ENCODE peak calls at places on chromosomes 1 and 21, in six cellular contexts. I is breast epithelium, P is ovary, E is HepG2, A is body of pancreas, Q is IMR-90. F is an unnamed sample.

GRCh38 chr1:48329905-48330304 is 107.4 kb downstream of the SLC5A9 start:
- DNase-seq in I (no peak), P (no peak), E (no peak), A (no peak), Q (no peak), F (no peak)

GRCh38 chr1:160834945-160835565 is 27.6 kb downstream of the CD244 start:
- DNase-seq in I (no peak), P (peak; percentile 42), E (peak; percentile 22), A (peak; percentile 24), Q (peak; percentile 31), F (no peak)

GRCh38 chr1:10694274-10694632 is 102.2 kb downstream of the CASZ1 start:
- DNase-seq in I (no peak), P (no peak), E (no peak), A (no peak), Q (no peak), F (no peak)

GRCh38 chr1:202023033-202023433 is 12.6 kb downstream of the ELF3 start:
- DNase-seq in I (peak; percentile 89), P (no peak), E (no peak), A (peak; percentile 78), Q (no peak), F (no peak)

GRCh38 chr21:18499761-18500376 is 96.3 kb upstream of the TMPRSS15 start:
- DNase-seq in I (no peak), P (no peak), E (peak; percentile 21), A (peak; percentile 63), Q (peak; percentile 13), F (peak; percentile 83)

GRCh38 chr21:43342301-43342881 is 84.5 kb downstream of the SIK1 start:
- DNase-seq in I (no peak), P (no peak), E (no peak), A (no peak), Q (no peak), F (no peak)

GRCh38 chr21:28442624-28443023 is 550.1 kb downstream of the LTN1 start:
- DNase-seq in I (no peak), P (no peak), E (no peak), A (no peak), Q (peak; percentile 86), F (no peak)

GRCh38 chr1:222165625-222166024 is 382.3 kb downstream of the HHIPL2 start:
- DNase-seq in I (no peak), P (no peak), E (no peak), A (no peak), Q (no peak), F (peak; percentile 14)

GRCh38 chr1:186849271-186849671 is 20.5 kb downstream of the PLA2G4A start:
- DNase-seq in I (no peak), P (no peak), E (peak; percentile 53), A (no peak), Q (no peak), F (peak; percentile 16)

GRCh38 chr1:165699577-165699976 is 1.2 kb upstream of the ALDH9A1 start:
- DNase-seq in I (no peak), P (no peak), E (peak; percentile 59), A (no peak), Q (no peak), F (peak; percentile 29)

GRCh38 chr1:91889717-91890459 is 3.9 kb upstream of the TGFBR3 start:
- DNase-seq in I (no peak), P (no peak), E (peak; percentile 32), A (no peak), Q (peak; percentile 33), F (no peak)

GRCh38 chr1:10530281-10530740 is 55.6 kb downstream of the PEX14 start:
- DNase-seq in I (no peak), P (peak; percentile 56), E (no peak), A (peak; percentile 70), Q (peak; percentile 79), F (peak; percentile 52)

GRCh38 chr1:40652452-40652851 is 13.0 kb downstream of the RIMS3 start:
- DNase-seq in I (no peak), P (no peak), E (no peak), A (no peak), Q (no peak), F (no peak)

GRCh38 chr1:33455537-33456301 is 16.7 kb upstream of the ZSCAN20 start:
- DNase-seq in I (no peak), P (peak; percentile 47), E (peak; percentile 26), A (peak; percentile 53), Q (peak; percentile 90), F (peak; percentile 60)

GRCh38 chr1:153343811-153344717 is 4.6 kb downstream of the PGLYRP4 start:
- DNase-seq in I (no peak), P (no peak), E (no peak), A (no peak), Q (no peak), F (no peak)
- TF ChIP-seq POLR2A in I (no peak), P (no peak), E (no peak), A (no peak), Q (no peak), F (no peak)

DNA sequence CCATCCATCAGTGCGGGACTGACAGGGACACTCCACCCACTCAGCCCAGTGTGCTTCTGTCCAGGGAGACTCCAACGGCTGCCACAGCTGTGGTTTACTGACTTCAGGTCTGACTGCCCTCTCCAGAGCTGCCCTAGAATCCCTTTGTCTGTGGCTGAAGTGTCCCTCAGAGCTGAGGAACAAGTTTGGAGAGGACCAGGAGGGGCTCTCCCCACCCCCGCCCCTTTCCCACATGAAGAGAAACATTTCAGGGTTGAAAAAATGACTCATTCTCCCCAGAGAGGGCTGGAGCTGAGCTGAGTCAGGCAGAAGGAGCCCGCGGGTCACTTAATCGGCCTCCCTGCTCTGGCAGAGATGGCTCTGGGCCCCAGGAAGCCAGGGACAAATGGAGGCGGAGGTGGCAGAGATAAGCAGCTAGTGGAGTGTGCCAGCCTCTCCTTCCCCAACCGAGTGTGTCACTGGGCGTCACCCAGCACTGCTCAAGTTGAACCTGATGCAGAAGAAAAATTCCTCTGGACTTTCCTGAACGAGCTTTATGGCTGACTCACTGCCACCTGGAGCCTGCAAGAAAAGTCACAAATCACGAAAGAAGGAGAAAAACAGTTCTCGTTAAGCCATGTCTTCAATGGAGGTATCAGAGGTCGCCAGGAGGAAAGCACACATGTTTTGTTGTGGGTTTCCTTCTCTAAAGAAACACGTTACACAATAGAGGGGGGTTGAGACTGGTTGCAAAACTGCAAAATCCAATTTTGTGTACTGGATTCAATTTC is 34.3 kb upstream of the ECE1 start:
- DNase-seq in I (peak; percentile 79), P (peak; percentile 88), E (no peak), A (peak; percentile 88), Q (peak; percentile 91), F (peak; percentile 88)
- TF ChIP-seq POLR2A in I (no peak), P (no peak), E (no peak), A (peak; percentile 37), Q (peak; percentile 11), F (no peak)

DNA sequence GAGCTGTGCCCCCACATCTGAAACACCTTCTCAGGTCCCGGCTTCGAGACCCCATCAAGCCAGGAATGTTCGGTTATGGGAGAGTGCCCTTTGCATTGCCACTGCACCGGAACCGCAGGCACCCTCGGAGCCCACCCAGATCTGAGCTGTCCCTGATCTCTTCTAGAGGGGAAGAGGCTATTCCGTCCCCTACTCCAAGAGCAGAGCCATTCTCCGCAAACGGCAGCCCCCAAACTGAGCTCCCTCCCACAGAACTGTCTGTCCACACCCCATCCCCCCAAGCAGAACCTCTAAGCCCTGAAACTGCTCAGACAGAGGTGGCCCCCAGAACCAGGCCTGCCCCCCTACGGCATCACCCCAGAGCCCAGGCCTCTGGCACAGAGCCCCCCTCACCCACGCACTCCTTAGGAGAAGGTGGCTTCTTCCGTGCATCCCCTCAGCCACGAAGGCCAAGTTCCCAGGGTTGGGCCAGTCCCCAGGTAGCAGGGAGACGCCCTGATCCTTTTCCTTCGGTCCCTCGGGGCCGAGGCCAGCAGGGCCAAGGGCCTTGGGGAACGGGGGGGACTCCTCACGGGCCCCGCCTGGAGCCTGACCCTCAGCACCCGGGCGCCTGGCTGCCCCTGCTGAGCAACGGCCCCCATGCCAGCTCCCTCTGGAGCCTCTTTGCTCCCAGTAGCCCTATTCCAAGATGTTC is 4.3 kb downstream of the ADAMTSL4 start:
- DNase-seq in I (no peak), P (peak; percentile 43), E (no peak), A (no peak), Q (no peak), F (no peak)
- TF ChIP-seq POLR2A in I (no peak), P (no peak), E (no peak), A (no peak), Q (no peak), F (no peak)

GRCh38 chr1:205746757-205747412 is 3.1 kb downstream of the NUCKS1 start:
- DNase-seq in I (no peak), P (no peak), E (no peak), A (no peak), Q (no peak), F (no peak)

GRCh38 chr1:205750683-205751651 is 985 bp upstream of the NUCKS1 start:
- DNase-seq in I (no peak), P (no peak), E (no peak), A (no peak), Q (no peak), F (peak; percentile 32)

GRCh38 chr1:205749094-205749825 is 722 bp downstream of the NUCKS1 start:
- DNase-seq in I (peak; percentile 93), P (peak; percentile 93), E (peak; percentile 93), A (peak; percentile 95), Q (peak; percentile 95), F (peak; percentile 96)

GRCh38 chr1:205748398-205749093 is 1.4 kb downstream of the NUCKS1 start:
- DNase-seq in I (no peak), P (peak; percentile 38), E (peak; percentile 27), A (peak; percentile 13), Q (peak; percentile 79), F (peak; percentile 39)

GRCh38 chr1:205749826-205750682 is at the start of gene NUCKS1:
- DNase-seq in I (peak; percentile 98), P (peak; percentile 99), E (peak; percentile 99), A (peak; percentile 100), Q (peak; percentile 100), F (peak; percentile 100)
- TF ChIP-seq POLR2A in I (peak; percentile 10), P (peak; percentile 65), E (peak; percentile 55), A (peak; percentile 64), Q (peak; percentile 83), F (peak; percentile 36)

GRCh38 chr1:9428601-9429368 is 110.5 kb upstream of the SLC25A33 start:
- DNase-seq in I (peak; percentile 100), P (peak; percentile 100), E (peak; percentile 98), A (peak; percentile 100), Q (peak; percentile 99), F (peak; percentile 100)
- TF ChIP-seq POLR2A in I (peak; percentile 71), P (peak; percentile 58), E (peak; percentile 41), A (peak; percentile 84), Q (peak; percentile 63), F (no peak)

GRCh38 chr1:210292276-210292851 is 36.3 kb upstream of the HHAT start:
- DNase-seq in I (peak; percentile 72), P (peak; percentile 49), E (no peak), A (peak; percentile 87), Q (no peak), F (peak; percentile 73)
- TF ChIP-seq POLR2A in I (no peak), P (no peak), E (no peak), A (peak; percentile 68), Q (no peak), F (no peak)

DNA sequence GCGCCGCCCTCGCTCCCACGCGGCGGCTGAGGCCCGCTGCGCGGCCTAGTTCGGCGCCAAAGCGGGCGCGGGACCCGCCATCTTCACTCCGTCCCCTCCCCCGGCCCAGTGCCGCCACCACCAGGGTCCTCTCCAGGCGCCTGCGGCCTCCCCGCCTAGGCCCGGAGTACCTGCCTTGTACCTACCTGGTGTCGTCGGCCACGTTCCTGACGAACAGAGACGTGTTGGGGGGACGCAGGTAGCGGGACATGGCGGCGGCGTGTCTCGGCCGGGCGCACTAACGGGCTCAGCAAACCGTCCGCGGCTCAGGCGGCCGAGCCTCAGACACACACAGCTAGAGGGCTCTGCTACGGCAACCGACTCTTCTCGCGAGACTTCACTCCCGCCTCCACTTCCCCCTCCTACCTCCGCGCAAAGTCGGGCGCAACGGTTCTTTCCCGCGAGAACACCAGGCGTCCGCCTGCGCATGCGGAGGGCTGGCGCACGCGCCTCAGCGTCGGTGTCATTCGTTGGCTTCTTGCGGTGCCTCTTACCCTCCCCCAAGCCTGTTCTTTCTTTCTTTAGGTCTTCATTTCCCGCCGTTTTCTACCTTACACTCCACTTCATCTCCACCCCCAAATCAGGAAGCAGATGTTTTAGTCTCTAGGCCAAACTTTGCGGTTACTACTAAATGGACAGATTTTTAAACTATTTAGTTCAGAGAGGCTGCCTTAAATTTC is at the start of gene SRSF10:
- DNase-seq in I (peak; percentile 98), P (peak; percentile 99), E (peak; percentile 95), A (peak; percentile 98), Q (peak; percentile 99), F (peak; percentile 98)
- TF ChIP-seq POLR2A in I (peak; percentile 98), P (peak; percentile 100), E (peak; percentile 98), A (peak; percentile 99), Q (peak; percentile 98), F (peak; percentile 92)